ENCODE peak calls at places on chromosome 19, in five cellular contexts. R is kidney tubule cell, S is cerebellar cortex, G is amniotic epithelial cell, B is D341Med. D is an unnamed sample.
A peak's percentile ranks its signal among the peaks of the same experiment; 100 is the strongest.

GRCh38 chr19:294819-295686 is 3.9 kb upstream of the PLPP2 start:
- DNase-seq in R (peak; percentile 31), S (no peak), G (peak; percentile 18), B (peak; percentile 89), D (no peak)

GRCh38 chr19:32859591-32859990 is 10.0 kb downstream of the SLC7A9 start:
- DNase-seq in R (no peak), S (no peak), G (no peak), B (no peak), D (no peak)

GRCh38 chr19:15129856-15130580 is 22.8 kb downstream of the SYDE1 start:
- DNase-seq in R (peak; percentile 86), S (no peak), G (no peak), B (no peak), D (no peak)

GRCh38 chr19:1037553-1038115 is 2.3 kb upstream of the ABCA7 start:
- DNase-seq in R (no peak), S (no peak), G (no peak), B (no peak), D (no peak)

GRCh38 chr19:51548213-51548651 is 16.8 kb upstream of the SIGLEC6 start:
- DNase-seq in R (no peak), S (no peak), G (no peak), B (no peak), D (no peak)

GRCh38 chr19:10836478-10837325 is 690 bp upstream of the TMED1 start:
- DNase-seq in R (peak; percentile 87), S (no peak), G (peak; percentile 83), B (peak; percentile 81), D (no peak)

GRCh38 chr19:10936661-10937084 is 8.1 kb downstream of the TIMM29 start:
- DNase-seq in R (peak; percentile 83), S (peak; percentile 92), G (peak; percentile 78), B (peak; percentile 79), D (peak; percentile 56)

GRCh38 chr19:5260381-5260967 is 80.1 kb downstream of the PTPRS start:
- DNase-seq in R (no peak), S (no peak), G (no peak), B (no peak), D (no peak)

GRCh38 chr19:46604781-46605355 is 3.7 kb downstream of the CALM3 start:
- DNase-seq in R (no peak), S (no peak), G (no peak), B (no peak), D (no peak)

GRCh38 chr19:28164214-28164613 is 1048.7 kb downstream of the UQCRFS1 start:
- DNase-seq in R (no peak), S (no peak), G (no peak), B (no peak), D (no peak)

GRCh38 chr19:7505288-7505681 is 10.6 kb upstream of the ZNF358 start:
- DNase-seq in R (no peak), S (no peak), G (no peak), B (no peak), D (no peak)

GRCh38 chr19:43799502-43800142 is 2.6 kb downstream of the LYPD5 start:
- DNase-seq in R (peak; percentile 13), S (no peak), G (no peak), B (no peak), D (no peak)